ENCODE peak calls at places on chromosomes 13 and 19, in six cellular contexts. N, I, L, Y, F and C are unnamed samples.

GRCh38 chr19:30319411-30319810 is 52.8 kb upstream of the ZNF536 start:
- DNase-seq in F (no peak), Y (no peak), N (no peak), L (no peak), I (no peak), C (no peak)

GRCh38 chr13:105952233-105952767 is 583.2 kb downstream of the EFNB2 start:
- DNase-seq in L (no peak), Y (no peak), N (no peak), F (no peak), I (no peak), C (no peak)

GRCh38 chr13:29474991-29475390 is 120.5 kb downstream of the SLC7A1 start:
- DNase-seq in N (no peak), F (no peak), I (no peak), L (no peak), Y (peak), C (no peak)

GRCh38 chr19:56980864-56981263 is 138.9 kb upstream of the USP29 start:
- DNase-seq in L (no peak), Y (no peak), F (no peak), N (no peak), I (no peak), C (no peak)

GRCh38 chr13:87810920-87811344 is 139.8 kb downstream of the SLITRK5 start:
- DNase-seq in L (no peak), N (no peak), Y (no peak), F (no peak), I (no peak), C (peak)

GRCh38 chr13:80753951-80754350 is 413.0 kb upstream of the SPRY2 start:
- DNase-seq in Y (no peak), F (no peak), L (no peak), N (no peak), I (no peak), C (no peak)

GRCh38 chr19:41616785-41617621 is 9.9 kb downstream of the CEACAM4 start:
- DNase-seq in F (no peak), Y (peak), L (peak), I (no peak), N (peak), C (peak)

GRCh38 chr19:15464394-15465385 is at the start of gene RASAL3:
- DNase-seq in F (peak), I (no peak), L (peak), Y (no peak), N (no peak), C (no peak)

GRCh38 chr19:47711652-47712239 is 1.5 kb upstream of the EHD2 start:
- DNase-seq in N (no peak), L (no peak), I (no peak), Y (no peak), F (no peak), C (no peak)

GRCh38 chr19:35154535-35155406 is at the start of gene FXYD5:
- DNase-seq in I (no peak), N (peak), L (peak), Y (peak), F (peak), C (peak)

GRCh38 chr13:36357692-36358091 is 11.5 kb upstream of the SPART start:
- DNase-seq in I (no peak), F (no peak), N (no peak), Y (peak), L (no peak), C (no peak)

GRCh38 chr13:33169273-33169980 is 116.1 kb downstream of the STARD13 start:
- DNase-seq in N (no peak), F (no peak), I (no peak), L (no peak), Y (peak), C (no peak)

GRCh38 chr13:43905435-43906031 is 25.8 kb downstream of the LACC1 start:
- DNase-seq in I (no peak), N (peak), L (peak), F (no peak), Y (peak), C (peak)

GRCh38 chr13:44396963-44397580 is 23.4 kb downstream of the SERP2 start:
- DNase-seq in Y (peak), N (peak), I (no peak), L (peak), F (no peak), C (no peak)

GRCh38 chr13:53238241-53238640 is 209.6 kb downstream of the OLFM4 start:
- DNase-seq in I (no peak), Y (no peak), N (peak), F (no peak), L (peak), C (no peak)

GRCh38 chr13:67299072-67299635 is 69.0 kb upstream of the PCDH9 start:
- DNase-seq in L (no peak), N (no peak), F (no peak), I (no peak), Y (peak), C (peak)

GRCh38 chr19:3458595-3459284 is 21.6 kb downstream of the SMIM24 start:
- DNase-seq in L (peak), I (no peak), F (no peak), Y (peak), N (peak), C (no peak)

GRCh38 chr19:3459965-3460582 is 20.3 kb downstream of the SMIM24 start:
- DNase-seq in N (no peak), F (no peak), L (no peak), Y (no peak), I (no peak), C (no peak)

GRCh38 chr19:3457531-3458228 is 22.6 kb downstream of the SMIM24 start:
- DNase-seq in N (no peak), Y (no peak), L (peak), F (no peak), I (no peak), C (no peak)

GRCh38 chr19:3458229-3458555 is 22.1 kb downstream of the SMIM24 start:
- DNase-seq in I (no peak), L (peak), N (peak), F (no peak), Y (peak), C (no peak)

DNA sequence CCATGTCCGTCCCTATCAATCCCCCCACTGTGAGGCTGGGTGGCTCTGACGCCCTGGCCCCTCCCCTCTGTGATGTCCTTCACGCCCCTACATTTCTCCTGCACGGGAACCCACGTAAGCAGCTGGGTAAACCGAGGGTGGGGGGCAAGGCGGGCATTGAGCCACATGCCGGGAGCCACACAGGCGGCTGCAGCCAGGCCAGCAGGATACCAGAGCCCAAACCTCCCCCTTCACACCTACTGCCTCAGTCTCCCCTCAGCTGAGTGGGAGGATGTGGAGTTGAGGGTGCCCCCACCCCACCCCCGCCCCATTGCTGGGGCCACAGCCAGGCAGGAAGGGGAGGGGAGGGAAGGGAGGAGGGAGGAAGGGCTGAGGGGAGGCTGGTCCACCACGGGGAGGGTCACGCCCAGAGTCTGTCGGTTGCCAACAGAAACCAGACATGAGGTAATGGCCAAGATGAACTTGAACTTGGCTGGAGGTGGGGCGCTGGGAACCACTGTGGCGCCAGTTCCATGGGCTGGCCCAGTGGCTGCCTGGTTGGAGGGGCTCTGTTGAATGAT is 20.9 kb downstream of the SMIM24 start:
- DNase-seq in L (peak), I (peak), N (no peak), Y (peak), F (peak), C (no peak)
- H3K4me3 ChIP-seq in L (no peak), I (peak), N (peak), Y (no peak), F (no peak), C (no peak)

GRCh38 chr13:99056381-99057014 is 78.6 kb upstream of the DOCK9 start:
- DNase-seq in N (no peak), L (no peak), I (no peak), F (no peak), Y (no peak), C (no peak)

GRCh38 chr13:99050983-99051488 is 73.2 kb upstream of the DOCK9 start:
- DNase-seq in Y (no peak), N (no peak), F (no peak), L (no peak), I (no peak), C (no peak)

GRCh38 chr13:99055286-99056073 is 77.6 kb upstream of the DOCK9 start:
- DNase-seq in L (no peak), I (no peak), N (peak), Y (no peak), F (no peak), C (no peak)

GRCh38 chr13:99051768-99052455 is 74.0 kb upstream of the DOCK9 start:
- DNase-seq in L (no peak), F (no peak), N (no peak), I (no peak), Y (no peak), C (no peak)

GRCh38 chr13:99053636-99054233 is 75.9 kb upstream of the DOCK9 start:
- DNase-seq in Y (no peak), N (peak), I (no peak), F (no peak), L (no peak), C (no peak)
- H3K4me3 ChIP-seq in Y (no peak), N (no peak), I (no peak), F (no peak), L (no peak), C (no peak)

DNA sequence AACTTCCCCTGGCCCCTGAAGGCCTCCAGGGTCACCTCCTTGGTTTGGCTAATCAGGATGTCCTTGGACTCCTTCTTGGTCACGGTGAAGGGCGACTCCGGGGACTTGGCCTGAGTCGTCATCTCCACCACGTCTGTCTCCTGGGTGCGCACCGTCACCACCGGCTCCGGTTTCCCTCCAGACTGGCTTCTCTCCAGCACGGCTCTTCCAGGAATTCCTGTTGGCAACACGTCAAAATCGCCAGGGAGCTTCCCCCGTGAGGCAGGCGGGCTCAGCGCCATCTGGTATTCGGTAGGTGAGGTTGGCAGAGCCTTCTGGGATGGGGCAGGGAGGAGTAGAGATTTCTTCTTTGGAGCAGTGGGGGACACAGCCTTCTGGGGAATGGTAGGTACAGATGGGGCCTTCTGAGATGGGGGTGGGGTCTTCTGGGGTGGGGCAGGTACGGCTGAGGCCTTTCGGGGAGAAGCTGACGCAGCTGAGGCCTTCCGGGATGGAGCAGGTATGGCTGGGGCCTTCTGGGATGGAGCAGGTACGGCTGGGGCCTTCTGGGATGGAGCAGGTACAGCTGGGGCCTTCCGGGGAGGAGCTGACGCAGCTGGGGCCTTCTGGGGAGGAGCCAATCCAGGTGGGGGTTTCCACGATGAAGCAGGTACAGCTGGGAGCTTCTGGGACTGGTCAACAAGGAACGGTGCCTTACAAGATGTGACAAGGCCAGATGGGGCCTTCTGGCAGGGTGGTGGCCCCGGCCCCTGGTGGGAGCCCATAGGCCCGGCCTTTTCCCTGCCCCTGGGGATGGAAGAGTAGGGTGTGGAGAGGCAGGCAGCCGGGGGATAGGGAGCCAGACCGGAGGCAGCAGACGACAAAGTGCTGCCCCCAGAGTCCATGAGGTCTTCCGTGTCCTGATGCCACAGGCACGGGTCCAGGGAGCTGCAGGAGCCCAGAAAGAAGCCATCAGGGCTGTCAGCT is 3.8 kb downstream of the GARIN5B start:
- DNase-seq in N (no peak), I (no peak), Y (no peak), F (no peak), L (no peak), C (no peak)
- H3K4me3 ChIP-seq in N (no peak), I (no peak), Y (no peak), F (no peak), L (no peak), C (no peak)

GRCh38 chr13:112940236-112940635 is 28.8 kb upstream of the MCF2L start:
- DNase-seq in F (no peak), Y (peak), N (no peak), L (no peak), I (no peak), C (no peak)
- H3K4me3 ChIP-seq in F (no peak), Y (no peak), N (no peak), L (no peak), I (no peak), C (no peak)

GRCh38 chr13:20391597-20392452 is 133.8 kb downstream of the CRYL1 start:
- DNase-seq in F (no peak), N (peak), I (no peak), L (peak), Y (no peak), C (peak)
- H3K4me3 ChIP-seq in F (no peak), N (no peak), I (no peak), L (no peak), Y (no peak), C (no peak)

GRCh38 chr13:114161644-114162532 is 17.2 kb upstream of the CFAP97D2 start:
- DNase-seq in I (peak), N (no peak), L (no peak), Y (peak), F (peak), C (peak)
- H3K4me3 ChIP-seq in I (peak), N (no peak), L (no peak), Y (no peak), F (no peak), C (peak)

DNA sequence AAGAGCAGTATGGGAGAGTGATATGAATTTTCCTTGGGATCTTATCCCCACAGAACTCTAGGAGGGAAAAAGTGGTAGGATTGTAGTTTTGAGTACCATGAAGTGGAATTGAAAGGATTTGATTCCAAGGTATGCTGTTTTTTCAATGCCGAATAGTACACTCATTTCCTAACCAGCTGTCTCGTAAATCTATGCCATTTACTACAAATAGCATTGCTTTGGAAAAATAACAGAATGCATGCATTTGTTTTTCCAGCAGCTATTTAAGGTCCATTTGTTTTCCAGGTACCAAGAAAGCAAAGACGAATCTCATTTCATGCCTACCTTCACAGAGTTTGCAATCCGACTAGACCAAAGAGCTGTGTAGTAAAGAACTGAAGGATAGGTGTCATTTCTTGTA is 10.5 kb downstream of the POLR1D start:
- DNase-seq in N (no peak), Y (no peak), I (no peak), L (no peak), F (no peak), C (no peak)
- H3K4me3 ChIP-seq in N (no peak), Y (no peak), I (no peak), L (no peak), F (no peak), C (no peak)

DNA sequence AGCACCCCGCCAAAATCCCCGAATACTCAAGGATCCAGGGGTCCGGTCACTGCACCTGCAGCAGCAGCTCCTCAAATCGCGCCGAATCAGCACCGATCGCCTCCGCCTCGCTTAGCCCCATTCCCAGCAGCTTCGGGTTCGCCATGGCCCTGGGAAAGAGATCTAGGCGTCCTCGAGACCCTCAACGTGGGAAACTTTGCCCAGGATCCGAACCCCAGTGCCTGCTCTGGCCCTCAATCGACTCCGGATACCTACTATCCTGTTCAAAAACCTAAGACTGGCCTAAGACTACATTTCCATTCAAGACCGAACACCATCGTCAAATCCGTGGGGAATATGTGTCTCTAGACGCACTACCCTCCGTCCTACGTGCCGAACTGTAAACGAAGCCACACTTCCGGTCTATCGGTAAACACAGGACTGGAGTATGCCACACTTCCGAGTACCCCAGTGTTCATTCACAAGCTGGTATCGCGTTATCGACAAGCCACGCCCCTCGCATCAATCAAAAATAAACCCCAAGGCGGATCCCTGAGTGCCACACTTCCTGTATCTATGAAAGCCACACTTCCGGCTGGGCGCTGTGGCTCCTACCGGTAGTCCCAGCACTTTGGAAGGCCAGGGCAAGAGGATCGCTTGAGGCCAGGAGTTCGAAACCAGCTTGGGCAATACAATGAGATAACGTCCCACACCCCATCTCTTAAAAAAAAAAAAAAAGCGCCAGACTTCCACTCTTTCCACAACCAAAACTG is at the start of gene PIH1D1:
- DNase-seq in F (peak), L (peak), N (peak), I (peak), Y (peak), C (peak)
- H3K4me3 ChIP-seq in F (peak), L (peak), N (peak), I (peak), Y (peak), C (peak)